ENCODE peak calls at places on chromosomes 3 and 15, in ten cellular contexts. One of them, this sample, is unnamed.
A peak's percentile ranks its signal among the peaks of the same experiment; 100 is the strongest.

GRCh38 chr3:123864706-123865105 is 19.4 kb downstream of the MYLK start:
- DNase-seq in psoas muscle: no peak
- DNase-seq in activated naive CD4-positive, alpha-beta T cell: no peak
- DNase-seq in NCI-H1105: no peak
- DNase-seq in CD4-positive, alpha-beta memory T cell: no peak
- DNase-seq in GM18507: no peak
- DNase-seq in A172: no peak
- DNase-seq in activated T-cell treated with anti-CD3 and anti-CD28 coated beads for 48 hours: no peak
- DNase-seq in astrocyte of the hippocampus: no peak
- DNase-seq in cardiac fibroblast: no peak
- DNase-seq in this sample: no peak

GRCh38 chr3:172155880-172156279 is 116.5 kb downstream of the FNDC3B start:
- DNase-seq in psoas muscle: no peak
- DNase-seq in activated naive CD4-positive, alpha-beta T cell: no peak
- DNase-seq in NCI-H1105: no peak
- DNase-seq in CD4-positive, alpha-beta memory T cell: no peak
- DNase-seq in GM18507: no peak
- DNase-seq in A172: no peak
- DNase-seq in activated T-cell treated with anti-CD3 and anti-CD28 coated beads for 48 hours: no peak
- DNase-seq in astrocyte of the hippocampus: no peak
- DNase-seq in cardiac fibroblast: no peak
- DNase-seq in this sample: no peak

GRCh38 chr3:141360888-141361598 is 7.3 kb upstream of the ZBTB38 start:
- DNase-seq in psoas muscle: no peak
- DNase-seq in activated naive CD4-positive, alpha-beta T cell: no peak
- DNase-seq in NCI-H1105: no peak
- DNase-seq in CD4-positive, alpha-beta memory T cell: peak; percentile 49
- DNase-seq in GM18507: peak; percentile 63
- DNase-seq in A172: peak; percentile 94
- DNase-seq in activated T-cell treated with anti-CD3 and anti-CD28 coated beads for 48 hours: no peak
- DNase-seq in astrocyte of the hippocampus: peak; percentile 92
- DNase-seq in cardiac fibroblast: peak; percentile 93
- DNase-seq in this sample: peak; percentile 80

GRCh38 chr15:47725924-47726323 is 8.6 kb downstream of the SEMA6D start:
- DNase-seq in psoas muscle: no peak
- DNase-seq in activated naive CD4-positive, alpha-beta T cell: no peak
- DNase-seq in NCI-H1105: no peak
- DNase-seq in CD4-positive, alpha-beta memory T cell: no peak
- DNase-seq in GM18507: no peak
- DNase-seq in A172: no peak
- DNase-seq in activated T-cell treated with anti-CD3 and anti-CD28 coated beads for 48 hours: no peak
- DNase-seq in astrocyte of the hippocampus: no peak
- DNase-seq in cardiac fibroblast: no peak
- DNase-seq in this sample: no peak

GRCh38 chr3:61559108-61559731 is 2.2 kb upstream of the PTPRG start:
- DNase-seq in psoas muscle: no peak
- DNase-seq in activated naive CD4-positive, alpha-beta T cell: no peak
- DNase-seq in NCI-H1105: no peak
- DNase-seq in CD4-positive, alpha-beta memory T cell: no peak
- DNase-seq in GM18507: no peak
- DNase-seq in A172: no peak
- DNase-seq in activated T-cell treated with anti-CD3 and anti-CD28 coated beads for 48 hours: no peak
- DNase-seq in astrocyte of the hippocampus: no peak
- DNase-seq in cardiac fibroblast: no peak
- DNase-seq in this sample: peak; percentile 32

GRCh38 chr3:99578339-99578970 is 59.9 kb upstream of the COL8A1 start:
- DNase-seq in psoas muscle: no peak
- DNase-seq in activated naive CD4-positive, alpha-beta T cell: no peak
- DNase-seq in NCI-H1105: no peak
- DNase-seq in CD4-positive, alpha-beta memory T cell: no peak
- DNase-seq in GM18507: no peak
- DNase-seq in A172: peak; percentile 16
- DNase-seq in activated T-cell treated with anti-CD3 and anti-CD28 coated beads for 48 hours: no peak
- DNase-seq in astrocyte of the hippocampus: peak; percentile 3
- DNase-seq in cardiac fibroblast: no peak
- DNase-seq in this sample: peak; percentile 15

GRCh38 chr3:140188285-140188684 is 253.3 kb downstream of the CLSTN2 start:
- DNase-seq in psoas muscle: no peak
- DNase-seq in activated naive CD4-positive, alpha-beta T cell: no peak
- DNase-seq in NCI-H1105: peak; percentile 44
- DNase-seq in CD4-positive, alpha-beta memory T cell: no peak
- DNase-seq in GM18507: no peak
- DNase-seq in A172: no peak
- DNase-seq in activated T-cell treated with anti-CD3 and anti-CD28 coated beads for 48 hours: no peak
- DNase-seq in astrocyte of the hippocampus: no peak
- DNase-seq in cardiac fibroblast: no peak
- DNase-seq in this sample: no peak

GRCh38 chr15:91468861-91469260 is 368.8 kb downstream of the SV2B start:
- DNase-seq in psoas muscle: no peak
- DNase-seq in activated naive CD4-positive, alpha-beta T cell: no peak
- DNase-seq in NCI-H1105: no peak
- DNase-seq in CD4-positive, alpha-beta memory T cell: no peak
- DNase-seq in GM18507: no peak
- DNase-seq in A172: no peak
- DNase-seq in activated T-cell treated with anti-CD3 and anti-CD28 coated beads for 48 hours: no peak
- DNase-seq in astrocyte of the hippocampus: no peak
- DNase-seq in cardiac fibroblast: no peak
- DNase-seq in this sample: no peak

GRCh38 chr3:31485206-31485605 is 47.5 kb upstream of the STT3B start:
- DNase-seq in psoas muscle: no peak
- DNase-seq in activated naive CD4-positive, alpha-beta T cell: no peak
- DNase-seq in NCI-H1105: no peak
- DNase-seq in CD4-positive, alpha-beta memory T cell: no peak
- DNase-seq in GM18507: no peak
- DNase-seq in A172: no peak
- DNase-seq in activated T-cell treated with anti-CD3 and anti-CD28 coated beads for 48 hours: no peak
- DNase-seq in astrocyte of the hippocampus: no peak
- DNase-seq in cardiac fibroblast: no peak
- DNase-seq in this sample: no peak

GRCh38 chr15:62569460-62570404 is 404.6 kb upstream of the C2CD4B start:
- DNase-seq in psoas muscle: peak; percentile 65
- DNase-seq in activated naive CD4-positive, alpha-beta T cell: no peak
- DNase-seq in NCI-H1105: peak; percentile 97
- DNase-seq in CD4-positive, alpha-beta memory T cell: no peak
- DNase-seq in GM18507: no peak
- DNase-seq in A172: no peak
- DNase-seq in activated T-cell treated with anti-CD3 and anti-CD28 coated beads for 48 hours: no peak
- DNase-seq in astrocyte of the hippocampus: peak; percentile 87
- DNase-seq in cardiac fibroblast: peak; percentile 45
- DNase-seq in this sample: peak; percentile 84

GRCh38 chr3:158160958-158161357 is 51.1 kb downstream of the RSRC1 start:
- DNase-seq in psoas muscle: no peak
- DNase-seq in activated naive CD4-positive, alpha-beta T cell: no peak
- DNase-seq in NCI-H1105: no peak
- DNase-seq in CD4-positive, alpha-beta memory T cell: no peak
- DNase-seq in GM18507: no peak
- DNase-seq in A172: no peak
- DNase-seq in activated T-cell treated with anti-CD3 and anti-CD28 coated beads for 48 hours: no peak
- DNase-seq in astrocyte of the hippocampus: peak; percentile 26
- DNase-seq in cardiac fibroblast: peak; percentile 93
- DNase-seq in this sample: peak; percentile 93

GRCh38 chr3:121592856-121593702 is at the start of gene FBXO40:
- DNase-seq in psoas muscle: peak; percentile 31
- DNase-seq in activated naive CD4-positive, alpha-beta T cell: no peak
- DNase-seq in NCI-H1105: peak; percentile 97
- DNase-seq in CD4-positive, alpha-beta memory T cell: no peak
- DNase-seq in GM18507: no peak
- DNase-seq in A172: no peak
- DNase-seq in activated T-cell treated with anti-CD3 and anti-CD28 coated beads for 48 hours: no peak
- DNase-seq in astrocyte of the hippocampus: no peak
- DNase-seq in cardiac fibroblast: no peak
- DNase-seq in this sample: no peak

GRCh38 chr15:54312528-54312927 is 334.3 kb downstream of the UNC13C start:
- DNase-seq in psoas muscle: no peak
- DNase-seq in activated naive CD4-positive, alpha-beta T cell: no peak
- DNase-seq in NCI-H1105: no peak
- DNase-seq in CD4-positive, alpha-beta memory T cell: no peak
- DNase-seq in GM18507: no peak
- DNase-seq in A172: no peak
- DNase-seq in activated T-cell treated with anti-CD3 and anti-CD28 coated beads for 48 hours: no peak
- DNase-seq in astrocyte of the hippocampus: no peak
- DNase-seq in cardiac fibroblast: no peak
- DNase-seq in this sample: no peak

GRCh38 chr3:117017135-117017990 is 307.8 kb downstream of the TUSC7 start:
- DNase-seq in psoas muscle: no peak
- DNase-seq in activated naive CD4-positive, alpha-beta T cell: no peak
- DNase-seq in NCI-H1105: no peak
- DNase-seq in CD4-positive, alpha-beta memory T cell: no peak
- DNase-seq in GM18507: no peak
- DNase-seq in A172: no peak
- DNase-seq in activated T-cell treated with anti-CD3 and anti-CD28 coated beads for 48 hours: no peak
- DNase-seq in astrocyte of the hippocampus: no peak
- DNase-seq in cardiac fibroblast: peak; percentile 12
- DNase-seq in this sample: no peak

GRCh38 chr15:25481208-25481862 is 42.5 kb upstream of the UBE3A start:
- DNase-seq in psoas muscle: no peak
- DNase-seq in activated naive CD4-positive, alpha-beta T cell: no peak
- DNase-seq in NCI-H1105: peak; percentile 38
- DNase-seq in CD4-positive, alpha-beta memory T cell: no peak
- DNase-seq in GM18507: no peak
- DNase-seq in A172: no peak
- DNase-seq in activated T-cell treated with anti-CD3 and anti-CD28 coated beads for 48 hours: no peak
- DNase-seq in astrocyte of the hippocampus: peak; percentile 80
- DNase-seq in cardiac fibroblast: no peak
- DNase-seq in this sample: no peak

GRCh38 chr3:107956991-107957467 is 133.8 kb downstream of the CD47 start:
- DNase-seq in psoas muscle: peak; percentile 78
- DNase-seq in activated naive CD4-positive, alpha-beta T cell: no peak
- DNase-seq in NCI-H1105: no peak
- DNase-seq in CD4-positive, alpha-beta memory T cell: no peak
- DNase-seq in GM18507: no peak
- DNase-seq in A172: no peak
- DNase-seq in activated T-cell treated with anti-CD3 and anti-CD28 coated beads for 48 hours: no peak
- DNase-seq in astrocyte of the hippocampus: no peak
- DNase-seq in cardiac fibroblast: peak; percentile 73
- DNase-seq in this sample: peak; percentile 43

GRCh38 chr3:121692010-121692699 is 31.5 kb upstream of the HCLS1 start:
- DNase-seq in psoas muscle: no peak
- DNase-seq in activated naive CD4-positive, alpha-beta T cell: no peak
- DNase-seq in NCI-H1105: no peak
- DNase-seq in CD4-positive, alpha-beta memory T cell: no peak
- DNase-seq in GM18507: no peak
- DNase-seq in A172: no peak
- DNase-seq in activated T-cell treated with anti-CD3 and anti-CD28 coated beads for 48 hours: no peak
- DNase-seq in astrocyte of the hippocampus: no peak
- DNase-seq in cardiac fibroblast: no peak
- DNase-seq in this sample: no peak

GRCh38 chr3:32910954-32911353 is 40.5 kb upstream of the CCR4 start:
- DNase-seq in psoas muscle: no peak
- DNase-seq in activated naive CD4-positive, alpha-beta T cell: no peak
- DNase-seq in NCI-H1105: no peak
- DNase-seq in CD4-positive, alpha-beta memory T cell: no peak
- DNase-seq in GM18507: no peak
- DNase-seq in A172: no peak
- DNase-seq in activated T-cell treated with anti-CD3 and anti-CD28 coated beads for 48 hours: no peak
- DNase-seq in astrocyte of the hippocampus: no peak
- DNase-seq in cardiac fibroblast: no peak
- DNase-seq in this sample: peak; percentile 23

GRCh38 chr3:174756200-174756829 is 102.8 kb upstream of the NAALADL2 start:
- DNase-seq in psoas muscle: no peak
- DNase-seq in activated naive CD4-positive, alpha-beta T cell: no peak
- DNase-seq in NCI-H1105: no peak
- DNase-seq in CD4-positive, alpha-beta memory T cell: no peak
- DNase-seq in GM18507: no peak
- DNase-seq in A172: no peak
- DNase-seq in activated T-cell treated with anti-CD3 and anti-CD28 coated beads for 48 hours: no peak
- DNase-seq in astrocyte of the hippocampus: no peak
- DNase-seq in cardiac fibroblast: no peak
- DNase-seq in this sample: no peak

GRCh38 chr3:196599734-196600128 is 31.3 kb downstream of the FBXO45 start:
- DNase-seq in psoas muscle: no peak
- DNase-seq in activated naive CD4-positive, alpha-beta T cell: no peak
- DNase-seq in NCI-H1105: no peak
- DNase-seq in CD4-positive, alpha-beta memory T cell: no peak
- DNase-seq in GM18507: no peak
- DNase-seq in A172: no peak
- DNase-seq in activated T-cell treated with anti-CD3 and anti-CD28 coated beads for 48 hours: no peak
- DNase-seq in astrocyte of the hippocampus: no peak
- DNase-seq in cardiac fibroblast: peak; percentile 14
- DNase-seq in this sample: no peak

GRCh38 chr3:24678441-24678865 is 183.8 kb upstream of the THRB start:
- DNase-seq in psoas muscle: no peak
- DNase-seq in activated naive CD4-positive, alpha-beta T cell: no peak
- DNase-seq in NCI-H1105: no peak
- DNase-seq in CD4-positive, alpha-beta memory T cell: no peak
- DNase-seq in GM18507: no peak
- DNase-seq in A172: peak; percentile 72
- DNase-seq in activated T-cell treated with anti-CD3 and anti-CD28 coated beads for 48 hours: no peak
- DNase-seq in astrocyte of the hippocampus: peak; percentile 76
- DNase-seq in cardiac fibroblast: peak; percentile 94
- DNase-seq in this sample: peak; percentile 98

GRCh38 chr3:128254066-128254590 is 100.8 kb downstream of the EEFSEC start:
- DNase-seq in psoas muscle: no peak
- DNase-seq in activated naive CD4-positive, alpha-beta T cell: no peak
- DNase-seq in NCI-H1105: no peak
- DNase-seq in CD4-positive, alpha-beta memory T cell: no peak
- DNase-seq in GM18507: no peak
- DNase-seq in A172: no peak
- DNase-seq in activated T-cell treated with anti-CD3 and anti-CD28 coated beads for 48 hours: no peak
- DNase-seq in astrocyte of the hippocampus: no peak
- DNase-seq in cardiac fibroblast: no peak
- DNase-seq in this sample: no peak

GRCh38 chr3:130759692-130760338 is 13.2 kb upstream of the PIK3R4 start:
- DNase-seq in psoas muscle: peak; percentile 20
- DNase-seq in activated naive CD4-positive, alpha-beta T cell: peak; percentile 15
- DNase-seq in NCI-H1105: peak; percentile 76
- DNase-seq in CD4-positive, alpha-beta memory T cell: peak; percentile 56
- DNase-seq in GM18507: peak; percentile 26
- DNase-seq in A172: peak; percentile 66
- DNase-seq in activated T-cell treated with anti-CD3 and anti-CD28 coated beads for 48 hours: peak; percentile 18
- DNase-seq in astrocyte of the hippocampus: peak; percentile 76
- DNase-seq in cardiac fibroblast: peak; percentile 75
- DNase-seq in this sample: peak; percentile 64

GRCh38 chr3:165389064-165389463 is 192.9 kb upstream of the SLITRK3 start:
- DNase-seq in psoas muscle: no peak
- DNase-seq in activated naive CD4-positive, alpha-beta T cell: no peak
- DNase-seq in NCI-H1105: no peak
- DNase-seq in CD4-positive, alpha-beta memory T cell: no peak
- DNase-seq in GM18507: no peak
- DNase-seq in A172: no peak
- DNase-seq in activated T-cell treated with anti-CD3 and anti-CD28 coated beads for 48 hours: no peak
- DNase-seq in astrocyte of the hippocampus: no peak
- DNase-seq in cardiac fibroblast: peak; percentile 0
- DNase-seq in this sample: no peak

GRCh38 chr3:36827133-36827532 is 62.8 kb upstream of the DCLK3 start:
- DNase-seq in psoas muscle: no peak
- DNase-seq in activated naive CD4-positive, alpha-beta T cell: no peak
- DNase-seq in NCI-H1105: no peak
- DNase-seq in CD4-positive, alpha-beta memory T cell: no peak
- DNase-seq in GM18507: no peak
- DNase-seq in A172: no peak
- DNase-seq in activated T-cell treated with anti-CD3 and anti-CD28 coated beads for 48 hours: no peak
- DNase-seq in astrocyte of the hippocampus: no peak
- DNase-seq in cardiac fibroblast: no peak
- DNase-seq in this sample: no peak

GRCh38 chr15:29204356-29204755 is 65.3 kb downstream of the NSMCE3 start:
- DNase-seq in psoas muscle: no peak
- DNase-seq in activated naive CD4-positive, alpha-beta T cell: no peak
- DNase-seq in NCI-H1105: no peak
- DNase-seq in CD4-positive, alpha-beta memory T cell: no peak
- DNase-seq in GM18507: no peak
- DNase-seq in A172: no peak
- DNase-seq in activated T-cell treated with anti-CD3 and anti-CD28 coated beads for 48 hours: no peak
- DNase-seq in astrocyte of the hippocampus: no peak
- DNase-seq in cardiac fibroblast: no peak
- DNase-seq in this sample: no peak

GRCh38 chr3:14303336-14304100 is 98.9 kb upstream of the SLC6A6 start:
- DNase-seq in psoas muscle: no peak
- DNase-seq in activated naive CD4-positive, alpha-beta T cell: no peak
- DNase-seq in NCI-H1105: no peak
- DNase-seq in CD4-positive, alpha-beta memory T cell: peak; percentile 20
- DNase-seq in GM18507: no peak
- DNase-seq in A172: no peak
- DNase-seq in activated T-cell treated with anti-CD3 and anti-CD28 coated beads for 48 hours: no peak
- DNase-seq in astrocyte of the hippocampus: no peak
- DNase-seq in cardiac fibroblast: peak; percentile 26
- DNase-seq in this sample: no peak

GRCh38 chr3:61562042-61562809 is 855 bp downstream of the PTPRG start:
- DNase-seq in psoas muscle: peak; percentile 28
- DNase-seq in activated naive CD4-positive, alpha-beta T cell: no peak
- DNase-seq in NCI-H1105: no peak
- DNase-seq in CD4-positive, alpha-beta memory T cell: no peak
- DNase-seq in GM18507: no peak
- DNase-seq in A172: no peak
- DNase-seq in activated T-cell treated with anti-CD3 and anti-CD28 coated beads for 48 hours: no peak
- DNase-seq in astrocyte of the hippocampus: peak; percentile 67
- DNase-seq in cardiac fibroblast: peak; percentile 52
- DNase-seq in this sample: no peak

This sample was measured in HCEC 1CT.